ENCODE peak calls at places on chromosomes 5 and 9, in six cellular contexts. D is activated CD4-positive, alpha-beta memory T cell treated with anti-CD3 and anti-CD28 coated beads for 36 hours; J is GM12864; Q is SIG-M5; E is COR-L47; I is left ventricle myocardium inferior. K is an unnamed sample.
A peak's percentile ranks its signal among the peaks of the same experiment; 100 is the strongest.

GRCh38 chr5:151023651-151024050 is 3.3 kb downstream of the GPX3 start:
- DNase-seq in D (no peak), J (no peak), Q (no peak), E (no peak), I (peak; percentile 69), K (no peak)

GRCh38 chr5:137629646-137630045 is 106.2 kb downstream of the KLHL3 start:
- DNase-seq in D (no peak), J (peak; percentile 27), Q (peak; percentile 14), E (peak; percentile 31), I (no peak), K (peak; percentile 27)

GRCh38 chr9:4762889-4763521 is 22.0 kb upstream of the AK3 start:
- DNase-seq in D (peak; percentile 23), J (no peak), Q (peak; percentile 6), E (no peak), I (no peak), K (no peak)

GRCh38 chr5:132262882-132263547 is 5.5 kb downstream of the PDLIM4 start:
- DNase-seq in D (no peak), J (no peak), Q (no peak), E (no peak), I (no peak), K (no peak)

GRCh38 chr5:28216939-28217360 is 1178.6 kb upstream of the CDH9 start:
- DNase-seq in D (no peak), J (no peak), Q (no peak), E (no peak), I (no peak), K (no peak)

GRCh38 chr9:110241491-110242321 is 14.6 kb downstream of the TXN start:
- DNase-seq in D (no peak), J (no peak), Q (no peak), E (no peak), I (no peak), K (no peak)

GRCh38 chr5:104444656-104445055 is 882.1 kb upstream of the NUDT12 start:
- DNase-seq in D (no peak), J (no peak), Q (no peak), E (no peak), I (no peak), K (no peak)

GRCh38 chr9:98958271-98958989 is 14.7 kb downstream of the COL15A1 start:
- DNase-seq in D (no peak), J (no peak), Q (no peak), E (no peak), I (no peak), K (peak; percentile 7)

GRCh38 chr5:192691-192969 is 1.3 kb downstream of the LRRC14B start:
- DNase-seq in D (no peak), J (no peak), Q (no peak), E (no peak), I (no peak), K (no peak)

GRCh38 chr5:169384661-169385060 is 83.7 kb upstream of the SLIT3 start:
- DNase-seq in D (no peak), J (no peak), Q (no peak), E (no peak), I (no peak), K (no peak)

GRCh38 chr5:83955916-83956315 is 235.3 kb upstream of the HAPLN1 start:
- DNase-seq in D (no peak), J (no peak), Q (no peak), E (no peak), I (no peak), K (no peak)

GRCh38 chr5:59042201-59042600 is 459.3 kb downstream of the RAB3C start:
- DNase-seq in D (no peak), J (no peak), Q (no peak), E (no peak), I (no peak), K (no peak)

GRCh38 chr9:101468116-101468515 is 32.5 kb upstream of the ALDOB start:
- DNase-seq in D (no peak), J (no peak), Q (no peak), E (no peak), I (no peak), K (no peak)

GRCh38 chr5:53469946-53470687 is 10.3 kb upstream of the FST start:
- DNase-seq in D (no peak), J (no peak), Q (peak; percentile 36), E (no peak), I (no peak), K (no peak)

GRCh38 chr5:6849569-6849968 is 136.3 kb downstream of the TENT4A start:
- DNase-seq in D (peak; percentile 41), J (no peak), Q (no peak), E (no peak), I (no peak), K (no peak)

GRCh38 chr5:34998058-34998789 is 49.5 kb downstream of the AGXT2 start:
- DNase-seq in D (no peak), J (no peak), Q (no peak), E (no peak), I (no peak), K (no peak)

GRCh38 chr9:76887003-76887821 is 18.7 kb downstream of the PRUNE2 start:
- DNase-seq in D (no peak), J (no peak), Q (no peak), E (no peak), I (no peak), K (no peak)

GRCh38 chr9:335373-335772 is 120.7 kb downstream of the DOCK8 start:
- DNase-seq in D (no peak), J (no peak), Q (no peak), E (no peak), I (no peak), K (no peak)

GRCh38 chr5:102241809-102242421 is 54.2 kb downstream of the SLCO4C1 start:
- DNase-seq in D (no peak), J (no peak), Q (no peak), E (no peak), I (no peak), K (no peak)

GRCh38 chr5:73229271-73229670 is 56.3 kb downstream of the TMEM174 start:
- DNase-seq in D (no peak), J (no peak), Q (no peak), E (no peak), I (no peak), K (no peak)

GRCh38 chr5:135966165-135966564 is 11.4 kb upstream of the LECT2 start:
- DNase-seq in D (no peak), J (no peak), Q (no peak), E (no peak), I (no peak), K (no peak)

GRCh38 chr9:133355881-133356357 is 368 bp downstream of the SURF1 start:
- DNase-seq in D (no peak), J (no peak), Q (no peak), E (no peak), I (no peak), K (no peak)

GRCh38 chr9:21481470-21482057 is 549 bp downstream of the IFNE start:
- DNase-seq in D (no peak), J (no peak), Q (peak; percentile 68), E (no peak), I (no peak), K (no peak)

GRCh38 chr5:132457371-132458225 is 33.0 kb downstream of the IRF1 start:
- DNase-seq in D (peak; percentile 53), J (no peak), Q (peak; percentile 61), E (no peak), I (no peak), K (no peak)

GRCh38 chr9:5278486-5278885 is 26.0 kb downstream of the RLN2 start:
- DNase-seq in D (no peak), J (peak; percentile 25), Q (no peak), E (no peak), I (no peak), K (no peak)

GRCh38 chr9:130766031-130766903 is 68.8 kb upstream of the ABL1 start:
- DNase-seq in D (peak; percentile 33), J (no peak), Q (no peak), E (no peak), I (no peak), K (no peak)

GRCh38 chr5:133376986-133377385 is 235.4 kb downstream of the FSTL4 start:
- DNase-seq in D (no peak), J (no peak), Q (no peak), E (no peak), I (no peak), K (no peak)

GRCh38 chr5:84181093-84181492 is 203.6 kb downstream of the EDIL3 start:
- DNase-seq in D (no peak), J (no peak), Q (no peak), E (no peak), I (no peak), K (no peak)

GRCh38 chr9:78786794-78787193 is 489.9 kb downstream of the PSAT1 start:
- DNase-seq in D (no peak), J (no peak), Q (no peak), E (no peak), I (no peak), K (no peak)

GRCh38 chr5:156444737-156445136 is 117.8 kb downstream of the SGCD start:
- DNase-seq in D (no peak), J (no peak), Q (no peak), E (no peak), I (no peak), K (no peak)

GRCh38 chr9:38017149-38017884 is 51.7 kb downstream of the SHB start:
- DNase-seq in D (no peak), J (no peak), Q (no peak), E (no peak), I (peak; percentile 71), K (no peak)

GRCh38 chr9:129879991-129880653 is 44.9 kb downstream of the USP20 start:
- DNase-seq in D (no peak), J (no peak), Q (no peak), E (no peak), I (no peak), K (no peak)

GRCh38 chr9:110303136-110303535 is 34.5 kb downstream of the TXNDC8 start:
- DNase-seq in D (no peak), J (no peak), Q (no peak), E (no peak), I (no peak), K (no peak)

K was measured in NCI-H526 treated with DMSO at 0.1 percent for 48 hours.